ENCODE peak calls at places on chromosome 10, in six cellular contexts. One of them, this sample, is unnamed.

GRCh38 chr10:48533951-48534720 is 70.7 kb downstream of the ARHGAP22 start:
- DNase-seq in H1: no peak
- DNase-seq in HepG2: no peak
- DNase-seq in HCT116: no peak
- DNase-seq in GM12878: no peak
- DNase-seq in SK-N-SH: no peak
- DNase-seq in this sample: peak

GRCh38 chr10:63866075-63866746 is 345.0 kb downstream of the REEP3 start:
- DNase-seq in GM12878: peak
- DNase-seq in SK-N-SH: peak
- DNase-seq in HepG2: peak
- DNase-seq in H1: peak
- DNase-seq in HCT116: peak
- DNase-seq in this sample: peak

GRCh38 chr10:68598978-68599753 is 39.0 kb downstream of the TET1 start:
- DNase-seq in SK-N-SH: peak
- DNase-seq in HepG2: peak
- DNase-seq in GM12878: no peak
- DNase-seq in H1: no peak
- DNase-seq in HCT116: no peak
- DNase-seq in this sample: peak

GRCh38 chr10:67433276-67433675 is 262.7 kb downstream of the CTNNA3 start:
- DNase-seq in SK-N-SH: no peak
- DNase-seq in GM12878: no peak
- DNase-seq in HCT116: no peak
- DNase-seq in H1: no peak
- DNase-seq in HepG2: no peak
- DNase-seq in this sample: no peak

GRCh38 chr10:53624722-53625121 is 852.1 kb upstream of the MBL2 start:
- DNase-seq in HCT116: no peak
- DNase-seq in H1: no peak
- DNase-seq in HepG2: no peak
- DNase-seq in SK-N-SH: no peak
- DNase-seq in GM12878: no peak
- DNase-seq in this sample: no peak

GRCh38 chr10:88735661-88736060 is 24.2 kb upstream of the LIPN start:
- DNase-seq in SK-N-SH: no peak
- DNase-seq in HepG2: no peak
- DNase-seq in H1: no peak
- DNase-seq in HCT116: no peak
- DNase-seq in GM12878: no peak
- DNase-seq in this sample: no peak

GRCh38 chr10:79243211-79244067 is 103.8 kb upstream of the PPIF start:
- DNase-seq in HCT116: no peak
- DNase-seq in HepG2: no peak
- DNase-seq in SK-N-SH: peak
- DNase-seq in H1: no peak
- DNase-seq in GM12878: no peak
- DNase-seq in this sample: peak

GRCh38 chr10:77810446-77811335 is 115.9 kb downstream of the DLG5 start:
- DNase-seq in H1: no peak
- DNase-seq in SK-N-SH: no peak
- DNase-seq in HepG2: no peak
- DNase-seq in GM12878: no peak
- DNase-seq in HCT116: no peak
- DNase-seq in this sample: no peak

GRCh38 chr10:102452672-102453340 is 1.5 kb upstream of the C10orf95 start:
- DNase-seq in GM12878: no peak
- DNase-seq in H1: no peak
- DNase-seq in SK-N-SH: no peak
- DNase-seq in HCT116: peak
- DNase-seq in HepG2: no peak
- DNase-seq in this sample: no peak

GRCh38 chr10:76428541-76429330 is 997.3 kb downstream of the LRMDA start:
- DNase-seq in GM12878: no peak
- DNase-seq in HCT116: no peak
- DNase-seq in SK-N-SH: no peak
- DNase-seq in HepG2: no peak
- DNase-seq in H1: no peak
- DNase-seq in this sample: no peak
- TF ChIP-seq JUND in GM12878: no peak
- TF ChIP-seq JUND in HCT116: no peak
- TF ChIP-seq JUND in SK-N-SH: peak
- TF ChIP-seq JUND in HepG2: no peak
- TF ChIP-seq JUND in H1: no peak
- TF ChIP-seq JUND in this sample: no peak

GRCh38 chr10:34124522-34125035 is 690.5 kb downstream of the PARD3 start:
- DNase-seq in HepG2: peak
- DNase-seq in SK-N-SH: no peak
- DNase-seq in HCT116: peak
- DNase-seq in GM12878: no peak
- DNase-seq in H1: no peak
- DNase-seq in this sample: no peak
- TF ChIP-seq JUND in HepG2: peak
- TF ChIP-seq JUND in SK-N-SH: peak
- TF ChIP-seq JUND in HCT116: peak
- TF ChIP-seq JUND in GM12878: no peak
- TF ChIP-seq JUND in H1: no peak
- TF ChIP-seq JUND in this sample: no peak

GRCh38 chr10:42380926-42381547 is 257.3 kb downstream of the ZNF33B start:
- DNase-seq in H1: no peak
- DNase-seq in SK-N-SH: no peak
- DNase-seq in GM12878: no peak
- DNase-seq in HepG2: no peak
- DNase-seq in HCT116: no peak
- DNase-seq in this sample: no peak
- TF ChIP-seq JUND in H1: no peak
- TF ChIP-seq JUND in SK-N-SH: no peak
- TF ChIP-seq JUND in GM12878: no peak
- TF ChIP-seq JUND in HepG2: no peak
- TF ChIP-seq JUND in HCT116: no peak
- TF ChIP-seq JUND in this sample: no peak

DNA sequence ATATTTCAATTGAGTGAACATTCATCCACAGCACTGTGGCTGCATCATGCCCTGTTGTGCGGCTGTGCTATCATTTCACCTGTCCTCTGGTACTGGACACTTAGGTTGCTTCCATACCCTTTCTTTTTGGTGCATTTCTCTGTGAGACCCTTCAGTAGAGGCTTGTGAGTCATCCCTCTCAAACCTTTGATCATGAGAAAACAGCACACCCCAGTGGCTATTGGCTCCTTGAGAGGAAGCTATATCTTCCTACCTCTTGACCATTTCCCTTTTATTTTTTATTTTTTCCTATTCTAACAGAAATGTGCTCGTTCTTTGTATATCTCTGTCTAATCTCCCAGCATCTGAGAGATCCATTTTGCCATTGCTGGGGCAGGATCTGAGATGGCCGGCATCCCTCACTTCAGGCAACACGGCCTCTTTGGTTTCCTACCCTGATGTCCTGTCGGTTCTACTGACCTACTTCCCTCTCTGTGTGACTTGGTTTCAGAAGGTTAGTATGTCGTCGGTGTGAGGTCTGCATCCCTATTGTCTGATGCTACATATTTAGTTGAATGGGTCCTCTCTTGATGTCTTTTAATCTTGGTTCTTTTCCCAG is 23.8 kb upstream of the PIK3AP1 start:
- DNase-seq in HCT116: no peak
- DNase-seq in H1: no peak
- DNase-seq in HepG2: peak
- DNase-seq in SK-N-SH: peak
- DNase-seq in GM12878: no peak
- DNase-seq in this sample: no peak
- TF ChIP-seq JUND in HCT116: no peak
- TF ChIP-seq JUND in H1: peak
- TF ChIP-seq JUND in HepG2: no peak
- TF ChIP-seq JUND in SK-N-SH: no peak
- TF ChIP-seq JUND in GM12878: no peak
- TF ChIP-seq JUND in this sample: no peak

DNA sequence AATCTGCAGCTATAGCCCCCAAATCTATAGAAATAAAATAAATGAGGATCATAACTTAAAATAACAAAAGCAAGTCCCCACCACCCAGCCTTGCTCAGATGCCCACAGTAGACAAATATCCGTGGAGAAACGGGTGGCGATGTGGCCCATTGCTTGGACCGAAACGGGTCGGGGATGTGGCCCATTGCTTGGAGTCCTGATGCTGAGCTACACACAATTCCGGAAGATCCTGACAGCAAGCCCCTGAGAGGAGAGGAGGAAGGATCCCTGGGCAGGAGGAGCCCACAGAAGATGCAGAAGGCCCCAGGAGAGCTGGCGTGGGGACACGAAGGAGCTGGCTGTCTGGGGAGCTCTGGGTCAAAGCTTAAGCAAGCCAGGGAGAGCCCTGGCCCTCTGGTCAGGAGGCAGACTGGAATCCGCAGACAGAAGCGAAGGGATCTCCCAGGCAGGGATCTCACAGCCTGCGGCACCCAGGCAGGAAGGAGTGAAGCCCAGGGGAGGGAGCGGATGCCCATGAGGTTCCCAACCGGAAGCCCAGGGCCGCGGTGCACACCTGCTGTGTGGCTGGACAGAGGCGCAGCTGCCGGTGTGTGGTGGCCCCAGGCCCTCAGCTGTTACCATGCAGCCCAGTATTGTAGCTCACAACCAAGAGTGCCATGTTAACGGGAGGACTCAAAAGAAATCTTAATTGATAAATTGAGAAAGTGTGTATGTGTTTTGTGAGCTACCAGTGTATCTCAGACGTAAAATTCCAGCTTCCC is 138.8 kb downstream of the ADARB2 start:
- DNase-seq in HepG2: no peak
- DNase-seq in H1: no peak
- DNase-seq in GM12878: no peak
- DNase-seq in HCT116: no peak
- DNase-seq in SK-N-SH: no peak
- DNase-seq in this sample: no peak
- TF ChIP-seq JUND in HepG2: no peak
- TF ChIP-seq JUND in H1: no peak
- TF ChIP-seq JUND in GM12878: no peak
- TF ChIP-seq JUND in HCT116: no peak
- TF ChIP-seq JUND in SK-N-SH: no peak
- TF ChIP-seq JUND in this sample: no peak

GRCh38 chr10:970311-971149 is 17.7 kb upstream of the GTPBP4 start:
- DNase-seq in HCT116: no peak
- DNase-seq in HepG2: peak
- DNase-seq in H1: no peak
- DNase-seq in SK-N-SH: peak
- DNase-seq in GM12878: no peak
- DNase-seq in this sample: no peak
- TF ChIP-seq JUND in HCT116: no peak
- TF ChIP-seq JUND in HepG2: no peak
- TF ChIP-seq JUND in H1: no peak
- TF ChIP-seq JUND in SK-N-SH: no peak
- TF ChIP-seq JUND in GM12878: no peak
- TF ChIP-seq JUND in this sample: no peak

GRCh38 chr10:118470470-118470869 is 125.0 kb downstream of the PRLHR start:
- DNase-seq in HepG2: no peak
- DNase-seq in GM12878: no peak
- DNase-seq in SK-N-SH: no peak
- DNase-seq in H1: no peak
- DNase-seq in HCT116: no peak
- DNase-seq in this sample: no peak

GRCh38 chr10:118472961-118473675 is 122.3 kb downstream of the PRLHR start:
- DNase-seq in HCT116: no peak
- DNase-seq in H1: no peak
- DNase-seq in SK-N-SH: no peak
- DNase-seq in HepG2: no peak
- DNase-seq in GM12878: no peak
- DNase-seq in this sample: no peak

GRCh38 chr10:118475214-118475613 is 120.2 kb downstream of the PRLHR start:
- DNase-seq in GM12878: no peak
- DNase-seq in HCT116: no peak
- DNase-seq in HepG2: no peak
- DNase-seq in H1: no peak
- DNase-seq in SK-N-SH: no peak
- DNase-seq in this sample: no peak

GRCh38 chr10:118471863-118472262 is 123.6 kb downstream of the PRLHR start:
- DNase-seq in GM12878: no peak
- DNase-seq in HCT116: no peak
- DNase-seq in SK-N-SH: no peak
- DNase-seq in H1: no peak
- DNase-seq in HepG2: no peak
- DNase-seq in this sample: no peak

DNA sequence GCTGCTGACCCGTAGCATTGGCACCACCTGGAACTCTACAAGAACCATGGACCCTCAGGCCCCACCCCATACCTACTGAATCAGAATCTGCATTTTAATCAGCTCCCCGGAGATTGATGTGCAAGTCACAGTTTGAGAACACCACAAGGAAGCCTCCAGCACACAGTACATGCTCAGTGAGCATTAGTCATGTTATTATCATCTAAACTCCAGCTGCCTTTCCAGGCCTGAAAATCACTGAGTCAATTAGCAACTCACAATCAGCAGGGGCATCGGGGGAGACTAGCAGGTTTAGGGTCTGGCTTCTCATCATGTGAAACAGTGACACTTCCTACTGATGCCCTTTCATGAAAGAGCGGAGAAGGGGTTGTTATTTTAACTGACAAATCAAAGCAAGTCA is 123.0 kb downstream of the PRLHR start:
- DNase-seq in HepG2: no peak
- DNase-seq in GM12878: no peak
- DNase-seq in SK-N-SH: no peak
- DNase-seq in H1: no peak
- DNase-seq in HCT116: no peak
- DNase-seq in this sample: no peak
- TF ChIP-seq JUND in HepG2: no peak
- TF ChIP-seq JUND in GM12878: no peak
- TF ChIP-seq JUND in SK-N-SH: no peak
- TF ChIP-seq JUND in H1: no peak
- TF ChIP-seq JUND in HCT116: no peak
- TF ChIP-seq JUND in this sample: no peak

DNA sequence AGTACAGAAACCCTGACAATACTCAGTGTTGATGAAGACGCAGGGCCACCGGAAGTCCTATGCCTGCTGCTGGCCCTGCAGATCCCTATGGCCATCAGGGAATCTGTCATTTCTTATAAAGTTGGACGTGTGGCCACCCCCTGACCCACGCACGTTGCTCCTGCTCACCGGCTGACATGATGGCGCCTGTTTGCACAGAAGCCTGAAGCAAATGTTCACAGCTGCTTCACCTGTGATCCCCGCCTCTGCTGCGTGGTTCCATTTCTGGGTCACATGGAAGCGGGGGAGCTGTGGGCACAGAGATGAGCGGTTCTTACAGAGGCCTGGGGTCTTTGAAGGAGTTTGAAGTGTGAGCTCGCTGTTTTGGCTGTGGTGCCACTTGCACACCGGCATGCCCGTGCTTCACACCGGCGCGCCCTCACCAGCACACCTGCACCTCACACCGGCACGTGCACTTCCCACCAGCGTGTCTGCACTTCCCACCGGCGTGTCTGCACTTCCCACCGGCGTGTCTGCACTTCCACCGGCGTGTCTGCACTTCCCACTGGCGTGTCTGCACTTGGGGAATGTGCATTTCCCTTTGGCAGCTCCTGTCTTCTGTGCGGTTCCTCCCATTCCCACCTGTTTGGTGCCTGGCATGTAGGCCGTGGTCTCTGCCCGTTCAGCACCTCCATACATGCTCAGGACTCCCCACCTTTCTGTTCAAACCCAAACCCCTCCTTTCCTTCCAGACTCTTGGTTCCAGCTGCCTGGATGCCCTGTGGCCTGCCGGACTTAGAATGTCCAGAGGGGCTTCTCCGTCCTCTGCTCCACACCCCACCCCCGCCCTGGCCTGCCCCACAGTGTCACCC is 86.6 kb downstream of the INPP5A start:
- DNase-seq in H1: no peak
- DNase-seq in SK-N-SH: no peak
- DNase-seq in HCT116: no peak
- DNase-seq in GM12878: no peak
- DNase-seq in HepG2: no peak
- DNase-seq in this sample: no peak
- TF ChIP-seq JUND in H1: no peak
- TF ChIP-seq JUND in SK-N-SH: no peak
- TF ChIP-seq JUND in HCT116: no peak
- TF ChIP-seq JUND in GM12878: no peak
- TF ChIP-seq JUND in HepG2: no peak
- TF ChIP-seq JUND in this sample: no peak